ENCODE peak calls at places on chromosomes 7 and 10, in six cellular contexts. E is neuronal stem cell; R is breast epithelium; N is cardiac muscle cell; O is CD4-positive, CD25-positive, alpha-beta regulatory T cell; Z is Karpas-422. S is an unnamed sample.

GRCh38 chr7:33982425-33982786 is 77.1 kb downstream of the BMPER start:
- DNase-seq in N (peak; percentile 69), O (no peak), Z (peak; percentile 64), E (no peak), R (no peak), S (no peak)

GRCh38 chr10:29063806-29064644 is 224.8 kb upstream of the LYZL1 start:
- DNase-seq in O (no peak), E (no peak), N (peak; percentile 78), R (no peak), Z (no peak), S (no peak)

GRCh38 chr10:88136712-88137111 is 273.3 kb downstream of the PTEN start:
- DNase-seq in E (no peak), R (no peak), N (no peak), Z (no peak), O (no peak), S (no peak)

GRCh38 chr7:129225206-129225930 is 538 bp downstream of the AHCYL2 start:
- DNase-seq in N (peak; percentile 42), Z (peak; percentile 76), E (peak; percentile 61), R (peak; percentile 35), O (peak; percentile 47), S (peak; percentile 52)

GRCh38 chr7:139602143-139602722 is 78.7 kb downstream of the CLEC2L start:
- DNase-seq in N (peak; percentile 63), E (peak; percentile 18), O (no peak), Z (peak; percentile 69), R (no peak), S (peak; percentile 46)

GRCh38 chr7:139936760-139937310 is 107.8 kb downstream of the TBXAS1 start:
- DNase-seq in N (peak; percentile 96), E (no peak), Z (no peak), R (no peak), O (no peak), S (no peak)

GRCh38 chr7:46239856-46240255 is 318.8 kb upstream of the IGFBP3 start:
- DNase-seq in Z (no peak), R (no peak), N (no peak), E (no peak), O (no peak), S (no peak)

GRCh38 chr10:103693070-103693811 is 162.1 kb downstream of the SH3PXD2A start:
- DNase-seq in Z (peak; percentile 57), R (no peak), O (peak; percentile 37), N (no peak), E (no peak), S (peak; percentile 48)

GRCh38 chr7:17770710-17771375 is 169.5 kb downstream of the SNX13 start:
- DNase-seq in Z (peak; percentile 77), R (no peak), N (no peak), O (no peak), E (no peak), S (no peak)

GRCh38 chr7:128116740-128117139 is 85.5 kb upstream of the LRRC4 start:
- DNase-seq in R (no peak), N (no peak), E (no peak), O (no peak), Z (no peak), S (no peak)

GRCh38 chr7:140403878-140404564 is at the start of gene RAB19:
- DNase-seq in N (no peak), R (peak; percentile 59), O (peak; percentile 33), E (no peak), Z (no peak), S (peak; percentile 65)

GRCh38 chr10:133327651-133328357 is 8.9 kb downstream of the CALY start:
- DNase-seq in R (no peak), Z (no peak), N (no peak), O (no peak), E (no peak), S (no peak)

GRCh38 chr7:37495574-37496184 is 47.0 kb upstream of the ELMO1 start:
- DNase-seq in Z (peak; percentile 72), R (no peak), O (no peak), N (peak; percentile 74), E (no peak), S (peak; percentile 35)

GRCh38 chr7:157961731-157962457 is 625.1 kb downstream of the DNAJB6 start:
- DNase-seq in R (no peak), E (no peak), O (no peak), N (no peak), Z (no peak), S (no peak)

GRCh38 chr7:55502988-55503514 is 69.3 kb downstream of the VOPP1 start:
- DNase-seq in E (no peak), Z (no peak), N (no peak), O (no peak), R (no peak), S (no peak)

GRCh38 chr10:6217621-6218020 is 14.9 kb downstream of the PFKFB3 start:
- DNase-seq in N (no peak), O (no peak), R (no peak), Z (no peak), E (no peak), S (no peak)

GRCh38 chr10:72218756-72219155 is 2.7 kb upstream of the ASCC1 start:
- DNase-seq in O (no peak), R (no peak), Z (no peak), N (no peak), E (no peak), S (no peak)
- H3K4me3 ChIP-seq in O (peak overlapping the region; percentile 64), R (no peak overlapping the region), Z (peak overlapping the region; percentile 16), N (no peak overlapping the region), E (no peak overlapping the region), S (peak overlapping the region; percentile 34)

DNA sequence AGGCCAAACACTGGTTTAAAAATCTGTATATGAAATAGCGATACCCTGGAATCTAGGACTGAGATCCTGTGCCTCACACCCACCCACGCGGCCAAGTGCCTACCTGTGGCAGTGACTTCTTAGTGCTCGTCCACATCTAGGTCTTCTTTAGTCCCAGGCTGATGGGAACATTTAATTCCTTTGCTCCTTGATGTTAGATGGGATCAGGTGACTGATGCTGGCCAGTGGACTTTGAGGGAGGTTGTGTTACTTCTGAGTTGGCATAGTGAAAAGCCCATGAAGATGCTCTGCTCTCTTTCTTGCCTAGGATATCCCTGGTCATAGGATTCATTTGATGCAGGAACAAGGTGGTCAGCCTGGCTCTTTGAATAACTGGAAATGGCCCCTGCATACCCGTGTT is 59.2 kb downstream of the BMPR1A start:
- DNase-seq in Z (no peak), O (no peak), N (no peak), R (no peak), E (no peak), S (no peak)
- H3K27ac ChIP-seq in Z (no peak overlapping the region), O (no peak overlapping the region), N (peak overlapping the region; percentile 63), R (peak overlapping the region; percentile 49), E (no peak overlapping the region), S (no peak overlapping the region)

GRCh38 chr7:84399661-84400060 is 205.1 kb upstream of the SEMA3A start:
- DNase-seq in N (no peak), Z (no peak), E (no peak), O (no peak), R (no peak), S (no peak)
- H3K4me3 ChIP-seq in N (no peak overlapping the region), Z (no peak overlapping the region), E (no peak overlapping the region), O (no peak overlapping the region), R (no peak overlapping the region), S (no peak overlapping the region)

GRCh38 chr7:66142996-66143395 is 28.3 kb downstream of the CRCP start:
- DNase-seq in R (no peak), N (no peak), E (no peak), Z (no peak), O (no peak), S (no peak)
- H3K27ac ChIP-seq in R (no peak overlapping the region), N (peak overlapping the region; percentile 44), E (no peak overlapping the region), Z (no peak overlapping the region), O (no peak overlapping the region), S (no peak overlapping the region)

GRCh38 chr7:132575336-132575986 is 809 bp downstream of the PLXNA4 start:
- DNase-seq in O (no peak), N (peak; percentile 78), Z (no peak), E (no peak), R (no peak), S (no peak)
- H3K4me3 ChIP-seq in O (no peak overlapping the region), N (peak overlapping the region; percentile 89), Z (no peak overlapping the region), E (peak overlapping the region; percentile 76), R (peak overlapping the region; percentile 55), S (peak overlapping the region; percentile 52)

GRCh38 chr10:96513686-96514551 is at the start of gene TLL2:
- DNase-seq in E (peak; percentile 89), O (peak; percentile 25), R (peak; percentile 56), Z (peak; percentile 88), N (peak; percentile 92), S (peak; percentile 20)
- H3K27ac ChIP-seq in E (peak within 1 kb of the TSS; percentile 36), O (no peak within 1 kb of the TSS), R (no peak within 1 kb of the TSS), Z (no peak within 1 kb of the TSS), N (no peak within 1 kb of the TSS), S (no peak within 1 kb of the TSS)